ENCODE peak calls at places on chromosomes 7 and 10, in six cellular contexts. One of them, this sample, is unnamed.

GRCh38 chr7:111159426-111159825 is 68.5 kb downstream of the LRRN3 start:
- DNase-seq in fibroblast of lung: peak
- DNase-seq in islet precursor cell: no peak
- DNase-seq in naive thymus-derived CD8-positive, alpha-beta T cell: no peak
- DNase-seq in activated gamma-delta T cell treated with Interleukin-2 at 50 U/mL for 16 hours: no peak
- DNase-seq in A172: no peak
- DNase-seq in this sample: no peak

GRCh38 chr10:97566338-97566986 is 6.1 kb upstream of the ANKRD2 start:
- DNase-seq in fibroblast of lung: no peak
- DNase-seq in islet precursor cell: no peak
- DNase-seq in naive thymus-derived CD8-positive, alpha-beta T cell: no peak
- DNase-seq in activated gamma-delta T cell treated with Interleukin-2 at 50 U/mL for 16 hours: no peak
- DNase-seq in A172: no peak
- DNase-seq in this sample: no peak

GRCh38 chr10:131547129-131547799 is 235.7 kb upstream of the TCERG1L start:
- DNase-seq in fibroblast of lung: no peak
- DNase-seq in islet precursor cell: peak
- DNase-seq in naive thymus-derived CD8-positive, alpha-beta T cell: no peak
- DNase-seq in activated gamma-delta T cell treated with Interleukin-2 at 50 U/mL for 16 hours: no peak
- DNase-seq in A172: no peak
- DNase-seq in this sample: no peak

GRCh38 chr10:87092861-87093460 is 1.7 kb downstream of the GLUD1 start:
- DNase-seq in fibroblast of lung: peak
- DNase-seq in islet precursor cell: no peak
- DNase-seq in naive thymus-derived CD8-positive, alpha-beta T cell: no peak
- DNase-seq in activated gamma-delta T cell treated with Interleukin-2 at 50 U/mL for 16 hours: peak
- DNase-seq in A172: peak
- DNase-seq in this sample: peak

GRCh38 chr7:100173806-100174495 is 3.2 kb downstream of the GPC2 start:
- DNase-seq in fibroblast of lung: no peak
- DNase-seq in islet precursor cell: no peak
- DNase-seq in naive thymus-derived CD8-positive, alpha-beta T cell: no peak
- DNase-seq in activated gamma-delta T cell treated with Interleukin-2 at 50 U/mL for 16 hours: no peak
- DNase-seq in A172: no peak
- DNase-seq in this sample: no peak

GRCh38 chr7:78412216-78412858 is 613.8 kb downstream of the PHTF2 start:
- DNase-seq in fibroblast of lung: peak
- DNase-seq in islet precursor cell: peak
- DNase-seq in naive thymus-derived CD8-positive, alpha-beta T cell: no peak
- DNase-seq in activated gamma-delta T cell treated with Interleukin-2 at 50 U/mL for 16 hours: no peak
- DNase-seq in A172: no peak
- DNase-seq in this sample: no peak

GRCh38 chr7:99314504-99314903 is 11.2 kb upstream of the ARPC1A start:
- DNase-seq in fibroblast of lung: no peak
- DNase-seq in islet precursor cell: no peak
- DNase-seq in naive thymus-derived CD8-positive, alpha-beta T cell: no peak
- DNase-seq in activated gamma-delta T cell treated with Interleukin-2 at 50 U/mL for 16 hours: no peak
- DNase-seq in A172: no peak
- DNase-seq in this sample: peak

GRCh38 chr7:73766556-73767229 is 3.4 kb downstream of the CLDN3 start:
- DNase-seq in fibroblast of lung: no peak
- DNase-seq in islet precursor cell: no peak
- DNase-seq in naive thymus-derived CD8-positive, alpha-beta T cell: no peak
- DNase-seq in activated gamma-delta T cell treated with Interleukin-2 at 50 U/mL for 16 hours: no peak
- DNase-seq in A172: no peak
- DNase-seq in this sample: no peak

GRCh38 chr10:33114451-33114944 is 156.5 kb upstream of the ITGB1 start:
- DNase-seq in fibroblast of lung: peak
- DNase-seq in islet precursor cell: no peak
- DNase-seq in naive thymus-derived CD8-positive, alpha-beta T cell: no peak
- DNase-seq in activated gamma-delta T cell treated with Interleukin-2 at 50 U/mL for 16 hours: no peak
- DNase-seq in A172: peak
- DNase-seq in this sample: no peak

GRCh38 chr7:158284121-158284520 is 303.5 kb downstream of the PTPRN2 start:
- DNase-seq in fibroblast of lung: no peak
- DNase-seq in islet precursor cell: peak
- DNase-seq in naive thymus-derived CD8-positive, alpha-beta T cell: no peak
- DNase-seq in activated gamma-delta T cell treated with Interleukin-2 at 50 U/mL for 16 hours: no peak
- DNase-seq in A172: no peak
- DNase-seq in this sample: no peak